ENCODE peak calls at places on chromosome 4, in seven cellular contexts. D is osteoblast, M is heart right ventricle, E is Calu3, Q is uterus, R is brain microvascular endothelial cell, Z is type B pancreatic cell. I is an unnamed sample.

GRCh38 chr4:124948976-124949597 is 236.6 kb upstream of the ANKRD50 start:
- DNase-seq in D (no peak), M (no peak), E (no peak), Q (no peak), R (peak), Z (no peak), I (no peak)

GRCh38 chr4:946103-946450 is 13.8 kb downstream of the TMEM175 start:
- DNase-seq in D (no peak), M (no peak), E (no peak), Q (no peak), R (no peak), Z (no peak), I (no peak)

GRCh38 chr4:65747386-65747785 is 77.1 kb upstream of the EPHA5 start:
- DNase-seq in D (peak), M (no peak), E (no peak), Q (no peak), R (no peak), Z (no peak), I (no peak)

GRCh38 chr4:15718959-15719358 is 16.1 kb downstream of the BST1 start:
- DNase-seq in D (no peak), M (no peak), E (no peak), Q (no peak), R (no peak), Z (no peak), I (no peak)

GRCh38 chr4:72031868-72032619 is at the start of gene NPFFR2:
- DNase-seq in D (peak), M (peak), E (peak), Q (no peak), R (peak), Z (peak), I (no peak)

GRCh38 chr4:176306837-176307590 is 12.8 kb upstream of the SPCS3 start:
- DNase-seq in D (no peak), M (no peak), E (no peak), Q (no peak), R (no peak), Z (no peak), I (no peak)

GRCh38 chr4:7960790-7961655 is 21.4 kb upstream of the AFAP1 start:
- DNase-seq in D (peak), M (no peak), E (peak), Q (peak), R (no peak), Z (no peak), I (peak)

GRCh38 chr4:2696423-2696822 is 59.7 kb downstream of the TNIP2 start:
- DNase-seq in D (no peak), M (no peak), E (no peak), Q (no peak), R (no peak), Z (no peak), I (no peak)

GRCh38 chr4:128660361-128660964 is 149.0 kb upstream of the JADE1 start:
- DNase-seq in D (no peak), M (peak), E (no peak), Q (peak), R (no peak), Z (no peak), I (no peak)

GRCh38 chr4:71415491-71415890 is 76.7 kb downstream of the SLC4A4 start:
- DNase-seq in D (peak), M (no peak), E (no peak), Q (no peak), R (peak), Z (no peak), I (no peak)

GRCh38 chr4:134216436-134216835 is 14.8 kb upstream of the PABPC4L start:
- DNase-seq in D (no peak), M (no peak), E (no peak), Q (no peak), R (peak), Z (no peak), I (no peak)

GRCh38 chr4:38411092-38411491 is 252.9 kb upstream of the KLF3 start:
- DNase-seq in D (no peak), M (no peak), E (no peak), Q (no peak), R (peak), Z (no peak), I (peak)

GRCh38 chr4:8100696-8101095 is 57.9 kb downstream of the ABLIM2 start:
- DNase-seq in D (no peak), M (no peak), E (no peak), Q (no peak), R (no peak), Z (no peak), I (no peak)

GRCh38 chr4:162523171-162523570 is 359.4 kb upstream of the FSTL5 start:
- DNase-seq in D (no peak), M (no peak), E (no peak), Q (no peak), R (no peak), Z (no peak), I (no peak)

GRCh38 chr4:139015948-139016451 is 419 bp downstream of the NOCT start:
- DNase-seq in D (peak), M (peak), E (no peak), Q (no peak), R (no peak), Z (no peak), I (peak)

GRCh38 chr4:107950746-107951540 is 19.6 kb downstream of the CYP2U1 start:
- DNase-seq in D (no peak), M (no peak), E (no peak), Q (no peak), R (no peak), Z (no peak), I (no peak)

GRCh38 chr4:16116019-16116418 is 32.2 kb upstream of the PROM1 start:
- DNase-seq in D (no peak), M (no peak), E (peak), Q (no peak), R (no peak), Z (peak), I (no peak)

GRCh38 chr4:98572697-98573096 is 85.7 kb downstream of the TSPAN5 start:
- DNase-seq in D (no peak), M (no peak), E (no peak), Q (no peak), R (no peak), Z (no peak), I (no peak)

GRCh38 chr4:128782076-128782715 is 27.3 kb upstream of the JADE1 start:
- DNase-seq in D (peak), M (peak), E (no peak), Q (peak), R (no peak), Z (no peak), I (peak)

GRCh38 chr4:67581208-67581857 is 22.8 kb downstream of the STAP1 start:
- DNase-seq in D (no peak), M (no peak), E (no peak), Q (no peak), R (no peak), Z (no peak), I (peak)

GRCh38 chr4:101792056-101792575 is 1.6 kb downstream of the BANK1 start:
- DNase-seq in D (no peak), M (no peak), E (no peak), Q (no peak), R (no peak), Z (no peak), I (no peak)

GRCh38 chr4:103306870-103307345 is 108.8 kb upstream of the CENPE start:
- DNase-seq in D (no peak), M (peak), E (peak), Q (no peak), R (no peak), Z (peak), I (no peak)

GRCh38 chr4:174138616-174139015 is 144.9 kb downstream of the FBXO8 start:
- DNase-seq in D (no peak), M (no peak), E (no peak), Q (no peak), R (no peak), Z (no peak), I (no peak)

GRCh38 chr4:141352775-141353544 is 132.3 kb downstream of the ZNF330 start:
- DNase-seq in D (no peak), M (no peak), E (no peak), Q (no peak), R (peak), Z (no peak), I (no peak)

GRCh38 chr4:101346312-101346561 is 1.1 kb downstream of the PPP3CA start:
- DNase-seq in D (peak), M (peak), E (no peak), Q (no peak), R (no peak), Z (no peak), I (no peak)

GRCh38 chr4:8209997-8210396 is 10.9 kb downstream of the SH3TC1 start:
- DNase-seq in D (no peak), M (no peak), E (no peak), Q (no peak), R (no peak), Z (no peak), I (no peak)

GRCh38 chr4:14177987-14178386 is 550.5 kb upstream of the BOD1L1 start:
- DNase-seq in D (no peak), M (no peak), E (no peak), Q (no peak), R (no peak), Z (no peak), I (peak)

GRCh38 chr4:80074059-80074458 is 1.0 kb upstream of the ANTXR2 start:
- DNase-seq in D (no peak), M (no peak), E (no peak), Q (no peak), R (no peak), Z (no peak), I (no peak)

GRCh38 chr4:80071643-80072606 is 1.1 kb downstream of the ANTXR2 start:
- DNase-seq in D (peak), M (peak), E (peak), Q (peak), R (peak), Z (peak), I (peak)

GRCh38 chr4:80073362-80074008 is 456 bp upstream of the ANTXR2 start:
- DNase-seq in D (no peak), M (no peak), E (no peak), Q (no peak), R (no peak), Z (no peak), I (peak)

GRCh38 chr4:80070880-80071620 is 2.0 kb downstream of the ANTXR2 start:
- DNase-seq in D (peak), M (no peak), E (no peak), Q (no peak), R (no peak), Z (no peak), I (no peak)

DNA sequence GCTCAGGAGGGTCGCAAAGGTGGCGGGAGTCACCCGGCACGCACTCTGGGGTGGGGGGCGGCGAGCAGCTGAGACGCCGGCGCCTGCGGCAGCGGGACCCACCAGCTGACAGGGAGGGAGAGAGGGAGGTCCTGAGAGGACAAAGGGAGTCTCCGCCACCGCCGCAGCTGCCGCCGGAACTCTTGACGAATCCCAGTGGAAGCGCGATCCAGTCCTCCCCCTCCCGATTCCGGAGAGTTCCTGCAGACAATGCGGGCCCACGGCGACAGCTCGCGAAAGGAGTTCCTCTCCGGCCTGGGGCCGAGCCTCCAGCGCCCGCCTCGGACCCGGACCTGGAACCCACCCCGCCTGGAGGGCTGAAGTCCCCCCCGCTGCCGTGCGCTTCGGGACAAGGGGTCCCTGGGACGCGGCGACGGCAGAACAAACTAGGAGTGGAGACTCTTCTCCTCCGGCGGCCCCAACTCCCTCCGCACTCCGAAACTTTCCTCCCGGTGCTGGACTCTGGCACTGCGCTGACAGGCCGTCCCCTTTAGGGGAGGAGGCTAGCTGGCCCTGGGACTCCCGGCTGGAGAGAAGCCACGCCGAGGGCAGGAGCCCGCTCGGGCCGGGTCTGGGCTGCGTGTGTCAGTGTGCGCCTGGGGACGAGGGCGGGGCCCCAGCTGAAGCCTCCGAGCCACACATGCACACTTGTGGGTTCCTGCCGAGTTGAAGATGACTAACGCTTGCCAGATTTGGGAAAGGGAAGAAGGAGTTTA is at the start of gene ANTXR2:
- DNase-seq in D (peak), M (peak), E (peak), Q (peak), R (peak), Z (peak), I (peak)
- TF ChIP-seq CTCF in D (no peak), M (peak), E (no peak), Q (peak), R (no peak), Z (peak), I (no peak)

DNA sequence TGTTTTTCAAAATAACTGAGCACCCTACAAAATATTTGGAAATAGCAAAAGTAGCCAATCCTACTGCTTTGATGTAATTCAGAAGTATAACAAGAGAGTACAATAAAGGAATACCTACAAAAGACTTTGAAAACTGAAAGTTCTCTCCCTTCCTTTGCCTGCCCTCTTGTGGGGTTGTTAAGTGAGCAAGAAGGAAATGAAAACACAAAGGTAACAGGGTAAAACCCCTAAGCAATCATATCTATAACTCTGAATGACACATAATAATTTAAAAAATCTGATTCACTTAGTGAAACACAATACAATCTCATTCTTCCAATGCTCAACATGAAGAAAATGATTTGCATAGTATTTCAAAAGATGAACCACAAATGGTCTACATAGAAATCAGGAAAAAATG is 98.2 kb downstream of the FRYL start:
- DNase-seq in D (no peak), M (no peak), E (peak), Q (no peak), R (no peak), Z (no peak), I (peak)
- TF ChIP-seq CTCF in D (peak), M (peak), E (peak), Q (no peak), R (peak), Z (peak), I (peak)

GRCh38 chr4:39641451-39641850 is 2.8 kb upstream of the SMIM14 start:
- DNase-seq in D (no peak), M (no peak), E (no peak), Q (no peak), R (no peak), Z (no peak), I (no peak)

GRCh38 chr4:39635023-39635422 is 3.6 kb downstream of the SMIM14 start:
- DNase-seq in D (no peak), M (no peak), E (peak), Q (no peak), R (no peak), Z (no peak), I (no peak)

GRCh38 chr4:39637572-39638357 is 900 bp downstream of the SMIM14 start:
- DNase-seq in D (peak), M (peak), E (peak), Q (peak), R (peak), Z (no peak), I (peak)

GRCh38 chr4:39636786-39637185 is 1.9 kb downstream of the SMIM14 start:
- DNase-seq in D (no peak), M (peak), E (no peak), Q (no peak), R (peak), Z (no peak), I (no peak)

GRCh38 chr4:39638358-39639239 is at the start of gene SMIM14:
- DNase-seq in D (peak), M (peak), E (peak), Q (peak), R (peak), Z (peak), I (peak)
- TF ChIP-seq CTCF in D (no peak), M (no peak), E (no peak), Q (peak), R (no peak), Z (peak), I (no peak)

GRCh38 chr4:41792166-41792565 is 43.6 kb upstream of the PHOX2B start:
- DNase-seq in D (no peak), M (no peak), E (no peak), Q (no peak), R (no peak), Z (no peak), I (no peak)

GRCh38 chr4:41787931-41788330 is 39.4 kb upstream of the PHOX2B start:
- DNase-seq in D (no peak), M (no peak), E (no peak), Q (no peak), R (no peak), Z (no peak), I (no peak)

GRCh38 chr4:41796545-41797210 is 48.2 kb upstream of the PHOX2B start:
- DNase-seq in D (peak), M (peak), E (no peak), Q (no peak), R (no peak), Z (no peak), I (no peak)

GRCh38 chr4:41795796-41796195 is 47.3 kb upstream of the PHOX2B start:
- DNase-seq in D (no peak), M (no peak), E (no peak), Q (no peak), R (no peak), Z (no peak), I (no peak)

GRCh38 chr4:41791557-41791956 is 43.0 kb upstream of the PHOX2B start:
- DNase-seq in D (no peak), M (no peak), E (no peak), Q (no peak), R (no peak), Z (no peak), I (no peak)
- TF ChIP-seq CTCF in D (no peak), M (no peak), E (no peak), Q (no peak), R (no peak), Z (no peak), I (no peak)

GRCh38 chr4:152454398-152455011 is 81.4 kb downstream of the FBXW7 start:
- DNase-seq in D (peak), M (no peak), E (no peak), Q (no peak), R (no peak), Z (no peak), I (no peak)
- TF ChIP-seq CTCF in D (peak), M (peak), E (no peak), Q (no peak), R (peak), Z (peak), I (peak)

GRCh38 chr4:123072060-123072459 is 149.7 kb upstream of the NUDT6 start:
- DNase-seq in D (no peak), M (no peak), E (no peak), Q (no peak), R (no peak), Z (no peak), I (no peak)
- TF ChIP-seq CTCF in D (no peak), M (no peak), E (no peak), Q (no peak), R (no peak), Z (no peak), I (no peak)

GRCh38 chr4:6701371-6701770 is 7.7 kb downstream of the S100P start:
- DNase-seq in D (peak), M (no peak), E (no peak), Q (no peak), R (no peak), Z (no peak), I (peak)
- TF ChIP-seq CTCF in D (peak), M (peak), E (no peak), Q (no peak), R (peak), Z (peak), I (peak)

GRCh38 chr4:39433878-39434492 is 24.7 kb downstream of the RPL9 start:
- DNase-seq in D (no peak), M (no peak), E (no peak), Q (no peak), R (no peak), Z (no peak), I (no peak)

GRCh38 chr4:39441593-39441992 is 17.1 kb downstream of the RPL9 start:
- DNase-seq in D (no peak), M (no peak), E (no peak), Q (no peak), R (no peak), Z (no peak), I (no peak)

GRCh38 chr4:39435875-39436563 is 22.7 kb downstream of the RPL9 start:
- DNase-seq in D (no peak), M (no peak), E (no peak), Q (no peak), R (no peak), Z (no peak), I (no peak)
- TF ChIP-seq CTCF in D (peak), M (no peak), E (no peak), Q (no peak), R (peak), Z (no peak), I (no peak)

DNA sequence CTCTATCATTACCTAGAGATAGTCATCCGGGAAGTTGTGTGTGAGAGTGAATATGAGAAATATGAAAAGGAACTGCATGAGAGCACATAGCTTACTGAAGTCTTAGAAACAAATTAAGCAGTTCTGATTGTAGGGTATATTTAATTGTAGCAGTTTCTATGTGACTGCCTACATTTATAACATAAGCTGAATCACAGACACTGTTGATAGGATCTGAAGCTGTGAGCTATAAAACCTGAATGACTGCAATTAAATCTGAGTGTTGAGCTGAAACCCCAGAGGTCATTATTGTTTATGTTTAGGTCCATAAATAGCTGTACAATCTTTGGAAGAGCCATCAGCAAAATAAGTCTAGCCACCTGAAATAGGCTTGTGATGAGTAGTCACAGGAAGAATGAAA is 210.1 kb upstream of the CXCL13 start:
- DNase-seq in D (no peak), M (no peak), E (no peak), Q (no peak), R (no peak), Z (no peak), I (no peak)
- TF ChIP-seq CTCF in D (no peak), M (no peak), E (no peak), Q (no peak), R (no peak), Z (no peak), I (no peak)

GRCh38 chr4:86818845-86819244 is 30.3 kb downstream of the SLC10A6 start:
- DNase-seq in D (peak), M (no peak), E (no peak), Q (no peak), R (no peak), Z (no peak), I (no peak)
- TF ChIP-seq CTCF in D (no peak), M (no peak), E (no peak), Q (no peak), R (no peak), Z (no peak), I (no peak)

I was measured in activated CD8-positive, alpha-beta T cell treated with anti-CD3 and anti-CD28 coated beads for 36 hours.